ENCODE peak calls at places on chromosomes 13 and 19, in seven cellular contexts. V is bronchial epithelial cell, C is heart left ventricle, Z is COR-L47, L is fibroblast of the aortic adventitia, W is uterus, N is NCI-H2081. X is an unnamed sample.

GRCh38 chr13:45695198-45695730 is 6.9 kb upstream of the CBY2 start:
- DNase-seq in V (no peak), C (no peak), Z (no peak), L (no peak), W (no peak), N (no peak), X (no peak)

GRCh38 chr13:113065406-113066141 is 40.0 kb upstream of the F7 start:
- DNase-seq in V (no peak), C (no peak), Z (no peak), L (peak), W (no peak), N (no peak), X (no peak)

GRCh38 chr13:32731576-32731975 is 145.3 kb downstream of the PDS5B start:
- DNase-seq in V (peak), C (no peak), Z (no peak), L (peak), W (no peak), N (no peak), X (peak)

GRCh38 chr19:2488942-2489731 is 13.2 kb downstream of the GADD45B start:
- DNase-seq in V (no peak), C (peak), Z (peak), L (no peak), W (no peak), N (peak), X (peak)

GRCh38 chr19:2974342-2974932 is 2.9 kb upstream of the TLE6 start:
- DNase-seq in V (no peak), C (peak), Z (no peak), L (peak), W (peak), N (no peak), X (no peak)

GRCh38 chr13:28412981-28413380 is 81.9 kb downstream of the FLT1 start:
- DNase-seq in V (no peak), C (peak), Z (no peak), L (no peak), W (no peak), N (no peak), X (no peak)

GRCh38 chr19:15614507-15615379 is at the start of gene CYP4F8:
- DNase-seq in V (no peak), C (no peak), Z (no peak), L (no peak), W (no peak), N (no peak), X (no peak)

GRCh38 chr13:74705438-74705837 is 571.2 kb upstream of the KLF12 start:
- DNase-seq in V (no peak), C (no peak), Z (no peak), L (no peak), W (no peak), N (no peak), X (no peak)

GRCh38 chr19:2982983-2983350 is 5.6 kb downstream of the TLE6 start:
- DNase-seq in V (peak), C (peak), Z (peak), L (peak), W (peak), N (peak), X (peak)

GRCh38 chr19:14413765-14414171 is 5.4 kb downstream of the DDX39A start:
- DNase-seq in V (no peak), C (no peak), Z (no peak), L (peak), W (no peak), N (no peak), X (no peak)

GRCh38 chr19:39031368-39032163 is 783 bp downstream of the FBXO27 start:
- DNase-seq in V (peak), C (peak), Z (peak), L (peak), W (peak), N (peak), X (peak)

GRCh38 chr13:100440756-100441421 is 147.7 kb downstream of the GGACT start:
- DNase-seq in V (no peak), C (no peak), Z (no peak), L (peak), W (no peak), N (no peak), X (no peak)

GRCh38 chr13:24495151-24495729 is 17.3 kb downstream of the PARP4 start:
- DNase-seq in V (peak), C (no peak), Z (no peak), L (no peak), W (no peak), N (no peak), X (no peak)

GRCh38 chr19:29583196-29584006 is 22.7 kb upstream of the POP4 start:
- DNase-seq in V (peak), C (no peak), Z (no peak), L (peak), W (no peak), N (no peak), X (no peak)

GRCh38 chr19:18428837-18429674 is 8.9 kb downstream of the ISYNA1 start:
- DNase-seq in V (peak), C (peak), Z (peak), L (peak), W (peak), N (no peak), X (no peak)

GRCh38 chr13:46173656-46174055 is 8.3 kb downstream of the LCP1 start:
- DNase-seq in V (no peak), C (no peak), Z (no peak), L (no peak), W (no peak), N (no peak), X (no peak)